ENCODE peak calls at places on chromosomes 6 and 20, in ten cellular contexts. N, K, D, J, C, G, Q, X, R and Z are unnamed samples.

GRCh38 chr20:33145521-33145920 is 22.4 kb upstream of the BPIFA2 start:
- DNase-seq in N (no peak), K (peak; percentile 11), D (no peak), J (no peak), C (no peak), G (no peak), Q (no peak), X (no peak), R (no peak), Z (no peak)

GRCh38 chr6:118632359-118632758 is 19.0 kb downstream of the CEP85L start:
- DNase-seq in N (no peak), K (no peak), D (no peak), J (no peak), C (no peak), G (no peak), Q (no peak), X (no peak), R (no peak), Z (no peak)

GRCh38 chr20:9301129-9302072 is 213.0 kb upstream of the LAMP5 start:
- DNase-seq in N (peak; percentile 90), K (no peak), D (peak; percentile 89), J (no peak), C (peak; percentile 56), G (no peak), Q (no peak), X (no peak), R (no peak), Z (peak; percentile 68)

GRCh38 chr6:14871196-14871595 is 374.7 kb upstream of the JARID2 start:
- DNase-seq in N (peak; percentile 64), K (no peak), D (no peak), J (no peak), C (no peak), G (no peak), Q (no peak), X (no peak), R (no peak), Z (no peak)

GRCh38 chr20:43824699-43825402 is 89.8 kb upstream of the TOX2 start:
- DNase-seq in N (peak; percentile 64), K (peak; percentile 59), D (peak; percentile 12), J (no peak), C (peak; percentile 52), G (no peak), Q (no peak), X (no peak), R (no peak), Z (no peak)

GRCh38 chr6:1267057-1267732 is 44.7 kb upstream of the FOXQ1 start:
- DNase-seq in N (peak; percentile 36), K (no peak), D (peak; percentile 70), J (no peak), C (peak; percentile 57), G (no peak), Q (no peak), X (no peak), R (no peak), Z (no peak)

GRCh38 chr6:157823523-157824370 is 701 bp downstream of the SNX9 start:
- DNase-seq in N (peak; percentile 85), K (peak; percentile 74), D (peak; percentile 60), J (peak; percentile 70), C (peak; percentile 79), G (peak; percentile 65), Q (no peak), X (peak; percentile 49), R (peak; percentile 80), Z (peak; percentile 43)

GRCh38 chr20:50844430-50845100 is 49.7 kb downstream of the BCAS4 start:
- DNase-seq in N (peak; percentile 55), K (no peak), D (peak; percentile 46), J (no peak), C (no peak), G (no peak), Q (no peak), X (peak; percentile 47), R (no peak), Z (peak; percentile 49)

GRCh38 chr6:150567823-150568383 is 31.8 kb upstream of the PLEKHG1 start:
- DNase-seq in N (no peak), K (no peak), D (no peak), J (no peak), C (peak; percentile 26), G (no peak), Q (no peak), X (no peak), R (no peak), Z (no peak)

GRCh38 chr6:84825461-84825860 is 61.1 kb upstream of the TBX18 start:
- DNase-seq in N (peak; percentile 36), K (no peak), D (peak; percentile 8), J (no peak), C (peak; percentile 14), G (no peak), Q (no peak), X (no peak), R (no peak), Z (no peak)

GRCh38 chr6:34447381-34447780 is 18.5 kb upstream of the PACSIN1 start:
- DNase-seq in N (no peak), K (no peak), D (no peak), J (no peak), C (no peak), G (no peak), Q (no peak), X (no peak), R (no peak), Z (no peak)

GRCh38 chr6:24799541-24799915 is 811 bp upstream of the ARMH2 start:
- DNase-seq in N (no peak), K (no peak), D (no peak), J (no peak), C (no peak), G (no peak), Q (no peak), X (no peak), R (no peak), Z (no peak)

GRCh38 chr20:3077618-3078134 is 6.3 kb downstream of the OXT start:
- DNase-seq in N (no peak), K (no peak), D (no peak), J (no peak), C (no peak), G (no peak), Q (no peak), X (no peak), R (peak; percentile 16), Z (no peak)

GRCh38 chr6:163175301-163175700 is 239.2 kb upstream of the QKI start:
- DNase-seq in N (no peak), K (no peak), D (no peak), J (no peak), C (no peak), G (no peak), Q (no peak), X (no peak), R (no peak), Z (no peak)

GRCh38 chr6:26022166-26022510 is 59.5 kb downstream of the TRIM38 start:
- DNase-seq in N (peak; percentile 90), K (peak; percentile 80), D (peak; percentile 81), J (no peak), C (peak; percentile 82), G (no peak), Q (no peak), X (no peak), R (no peak), Z (no peak)

GRCh38 chr20:63090052-63090451 is 83.3 kb upstream of the BHLHE23 start:
- DNase-seq in N (no peak), K (peak; percentile 12), D (no peak), J (no peak), C (no peak), G (no peak), Q (no peak), X (no peak), R (no peak), Z (no peak)

GRCh38 chr6:142683688-142684087 is 261.3 kb downstream of the HIVEP2 start:
- DNase-seq in N (no peak), K (no peak), D (no peak), J (no peak), C (no peak), G (no peak), Q (no peak), X (no peak), R (no peak), Z (no peak)

GRCh38 chr20:59560588-59561227 is 43.6 kb upstream of the PHACTR3 start:
- DNase-seq in N (peak; percentile 4), K (no peak), D (peak; percentile 35), J (no peak), C (peak; percentile 48), G (no peak), Q (no peak), X (no peak), R (no peak), Z (no peak)

GRCh38 chr6:4564746-4565145 is 211.5 kb upstream of the CDYL start:
- DNase-seq in N (no peak), K (no peak), D (no peak), J (no peak), C (no peak), G (no peak), Q (no peak), X (no peak), R (no peak), Z (no peak)

GRCh38 chr6:73451166-73452106 is 661 bp downstream of the CGAS start:
- DNase-seq in N (peak; percentile 61), K (peak; percentile 63), D (peak; percentile 58), J (no peak), C (peak; percentile 17), G (peak; percentile 70), Q (no peak), X (peak; percentile 18), R (peak; percentile 53), Z (no peak)

GRCh38 chr6:49606696-49607390 is 29.8 kb downstream of the RHAG start:
- DNase-seq in N (peak; percentile 88), K (peak; percentile 70), D (peak; percentile 86), J (no peak), C (peak; percentile 93), G (no peak), Q (no peak), X (no peak), R (peak; percentile 29), Z (peak; percentile 74)

GRCh38 chr6:131039345-131039680 is 23.7 kb downstream of the EPB41L2 start:
- DNase-seq in N (no peak), K (no peak), D (no peak), J (no peak), C (no peak), G (no peak), Q (no peak), X (no peak), R (no peak), Z (no peak)
- H3K27ac ChIP-seq in N (peak overlapping the region; percentile 51), K (no peak overlapping the region), D (no peak overlapping the region), J (no peak overlapping the region), C (no peak overlapping the region), G (no peak overlapping the region), Q (no peak overlapping the region), X (no peak overlapping the region), R (no peak overlapping the region), Z (no peak overlapping the region)

GRCh38 chr6:69948479-69949114 is 82.2 kb downstream of the COL19A1 start:
- DNase-seq in N (no peak), K (no peak), D (no peak), J (no peak), C (no peak), G (no peak), Q (no peak), X (no peak), R (no peak), Z (no peak)
- H3K9me3 ChIP-seq in N (no peaks in the 10 kb centered on the region), K (no peaks in the 10 kb centered on the region), D (no peaks in the 10 kb centered on the region), J (no peaks in the 10 kb centered on the region), C (no peaks in the 10 kb centered on the region), G (no peaks in the 10 kb centered on the region), Q (no peaks in the 10 kb centered on the region), X (no peaks in the 10 kb centered on the region), R (no peaks in the 10 kb centered on the region), Z (no peaks in the 10 kb centered on the region)

GRCh38 chr6:123529843-123530242 is 106.9 kb downstream of the TRDN start:
- DNase-seq in N (no peak), K (no peak), D (peak; percentile 79), J (no peak), C (no peak), G (no peak), Q (no peak), X (no peak), R (no peak), Z (no peak)
- H3K4me3 ChIP-seq in N (no peak overlapping the region), K (no peak overlapping the region), D (no peak overlapping the region), J (no peak overlapping the region), C (no peak overlapping the region), G (no peak overlapping the region), Q (no peak overlapping the region), X (no peak overlapping the region), R (no peak overlapping the region), Z (no peak overlapping the region)

GRCh38 chr6:170554888-170555137 is 644 bp downstream of the TBP start:
- DNase-seq in N (no peak), K (no peak), D (no peak), J (no peak), C (no peak), G (no peak), Q (no peak), X (no peak), R (no peak), Z (no peak)
- H3K27ac ChIP-seq in N (peak overlapping the region; percentile 97), K (no peak overlapping the region), D (peak overlapping the region; percentile 93), J (peak overlapping the region; percentile 96), C (peak overlapping the region; percentile 78), G (peak overlapping the region; percentile 89), Q (peak overlapping the region; percentile 96), X (peak overlapping the region; percentile 89), R (peak overlapping the region; percentile 94), Z (no peak overlapping the region)